ENCODE peak calls at places on chromosomes 12 and 14, in six cellular contexts. One of them, this sample, is unnamed.

GRCh38 chr14:72894623-72895378 is 900 bp upstream of the DPF3 start:
- DNase-seq in A549: no peak
- DNase-seq in cardiac fibroblast: no peak
- DNase-seq in sigmoid colon: no peak
- DNase-seq in GM23338: peak
- DNase-seq in hepatocyte: peak
- DNase-seq in this sample: no peak

GRCh38 chr12:110224379-110225304 is 56.4 kb upstream of the ATP2A2 start:
- DNase-seq in hepatocyte: peak
- DNase-seq in sigmoid colon: peak
- DNase-seq in cardiac fibroblast: peak
- DNase-seq in A549: peak
- DNase-seq in GM23338: peak
- DNase-seq in this sample: peak

GRCh38 chr12:120971299-120972180 is 6.8 kb upstream of the HNF1A start:
- DNase-seq in sigmoid colon: no peak
- DNase-seq in hepatocyte: peak
- DNase-seq in cardiac fibroblast: peak
- DNase-seq in A549: peak
- DNase-seq in GM23338: peak
- DNase-seq in this sample: peak

GRCh38 chr12:63931703-63932102 is 87.2 kb downstream of the SRGAP1 start:
- DNase-seq in GM23338: no peak
- DNase-seq in cardiac fibroblast: no peak
- DNase-seq in sigmoid colon: no peak
- DNase-seq in A549: no peak
- DNase-seq in hepatocyte: no peak
- DNase-seq in this sample: no peak

GRCh38 chr12:109605599-109606228 is 32.1 kb downstream of the MVK start:
- DNase-seq in hepatocyte: no peak
- DNase-seq in sigmoid colon: no peak
- DNase-seq in GM23338: no peak
- DNase-seq in A549: no peak
- DNase-seq in cardiac fibroblast: no peak
- DNase-seq in this sample: no peak

GRCh38 chr14:73810478-73811163 is 41.0 kb upstream of the PTGR2 start:
- DNase-seq in hepatocyte: no peak
- DNase-seq in sigmoid colon: no peak
- DNase-seq in A549: no peak
- DNase-seq in GM23338: no peak
- DNase-seq in cardiac fibroblast: no peak
- DNase-seq in this sample: no peak

GRCh38 chr12:27338473-27338872 is 5.8 kb downstream of the BMAL2 start:
- DNase-seq in A549: no peak
- DNase-seq in hepatocyte: no peak
- DNase-seq in GM23338: no peak
- DNase-seq in cardiac fibroblast: no peak
- DNase-seq in sigmoid colon: no peak
- DNase-seq in this sample: no peak

GRCh38 chr14:31965735-31966598 is 111.1 kb upstream of the ARHGAP5 start:
- DNase-seq in A549: no peak
- DNase-seq in cardiac fibroblast: no peak
- DNase-seq in GM23338: no peak
- DNase-seq in hepatocyte: peak
- DNase-seq in sigmoid colon: no peak
- DNase-seq in this sample: no peak

GRCh38 chr14:99360774-99361595 is 89.0 kb upstream of the BCL11B start:
- DNase-seq in GM23338: no peak
- DNase-seq in sigmoid colon: no peak
- DNase-seq in A549: peak
- DNase-seq in cardiac fibroblast: no peak
- DNase-seq in hepatocyte: no peak
- DNase-seq in this sample: no peak

GRCh38 chr12:72790273-72790672 is 518.1 kb downstream of the TRHDE start:
- DNase-seq in sigmoid colon: no peak
- DNase-seq in GM23338: no peak
- DNase-seq in hepatocyte: no peak
- DNase-seq in cardiac fibroblast: no peak
- DNase-seq in A549: no peak
- DNase-seq in this sample: no peak

GRCh38 chr14:22151091-22151490 is 437.9 kb downstream of the DAD1 start:
- DNase-seq in GM23338: no peak
- DNase-seq in sigmoid colon: no peak
- DNase-seq in hepatocyte: peak
- DNase-seq in cardiac fibroblast: no peak
- DNase-seq in A549: no peak
- DNase-seq in this sample: no peak

GRCh38 chr14:64400829-64401459 is 12.8 kb downstream of the MTHFD1 start:
- DNase-seq in A549: no peak
- DNase-seq in cardiac fibroblast: peak
- DNase-seq in sigmoid colon: no peak
- DNase-seq in GM23338: no peak
- DNase-seq in hepatocyte: no peak
- DNase-seq in this sample: no peak

GRCh38 chr14:105549481-105549880 is 23.1 kb downstream of the TMEM121 start:
- DNase-seq in A549: no peak
- DNase-seq in GM23338: no peak
- DNase-seq in hepatocyte: no peak
- DNase-seq in cardiac fibroblast: no peak
- DNase-seq in sigmoid colon: peak
- DNase-seq in this sample: no peak

GRCh38 chr12:46358791-46359666 is 13.5 kb downstream of the SLC38A2 start:
- DNase-seq in A549: no peak
- DNase-seq in GM23338: peak
- DNase-seq in cardiac fibroblast: peak
- DNase-seq in sigmoid colon: no peak
- DNase-seq in hepatocyte: no peak
- DNase-seq in this sample: no peak

GRCh38 chr12:26833692-26834168 is 736 bp upstream of the ITPR2 start:
- DNase-seq in A549: no peak
- DNase-seq in sigmoid colon: peak
- DNase-seq in GM23338: peak
- DNase-seq in cardiac fibroblast: peak
- DNase-seq in hepatocyte: peak
- DNase-seq in this sample: peak

GRCh38 chr12:12323606-12324005 is 26.4 kb downstream of the MANSC1 start:
- DNase-seq in cardiac fibroblast: no peak
- DNase-seq in A549: no peak
- DNase-seq in GM23338: no peak
- DNase-seq in sigmoid colon: no peak
- DNase-seq in hepatocyte: no peak
- DNase-seq in this sample: no peak

GRCh38 chr12:65998536-65999530 is 131.7 kb downstream of the LLPH start:
- DNase-seq in sigmoid colon: no peak
- DNase-seq in cardiac fibroblast: no peak
- DNase-seq in A549: no peak
- DNase-seq in hepatocyte: no peak
- DNase-seq in GM23338: no peak
- DNase-seq in this sample: no peak

GRCh38 chr12:22415342-22416309 is 81.1 kb upstream of the ST8SIA1 start:
- DNase-seq in hepatocyte: no peak
- DNase-seq in GM23338: no peak
- DNase-seq in sigmoid colon: no peak
- DNase-seq in cardiac fibroblast: peak
- DNase-seq in A549: no peak
- DNase-seq in this sample: no peak

GRCh38 chr14:99986416-99986815 is 78.8 kb upstream of the EVL start:
- DNase-seq in hepatocyte: no peak
- DNase-seq in cardiac fibroblast: no peak
- DNase-seq in sigmoid colon: no peak
- DNase-seq in A549: no peak
- DNase-seq in GM23338: no peak
- DNase-seq in this sample: peak

GRCh38 chr14:52856139-52856538 is 64.7 kb upstream of the GNPNAT1 start:
- DNase-seq in A549: no peak
- DNase-seq in sigmoid colon: no peak
- DNase-seq in hepatocyte: no peak
- DNase-seq in cardiac fibroblast: no peak
- DNase-seq in GM23338: no peak
- DNase-seq in this sample: no peak

GRCh38 chr12:50529345-50529744 is 24.6 kb downstream of the DIP2B start:
- DNase-seq in sigmoid colon: no peak
- DNase-seq in hepatocyte: no peak
- DNase-seq in A549: no peak
- DNase-seq in cardiac fibroblast: no peak
- DNase-seq in GM23338: no peak
- DNase-seq in this sample: no peak

GRCh38 chr12:62332598-62332997 is 72.4 kb downstream of the USP15 start:
- DNase-seq in hepatocyte: no peak
- DNase-seq in cardiac fibroblast: peak
- DNase-seq in GM23338: no peak
- DNase-seq in sigmoid colon: no peak
- DNase-seq in A549: no peak
- DNase-seq in this sample: peak

DNA sequence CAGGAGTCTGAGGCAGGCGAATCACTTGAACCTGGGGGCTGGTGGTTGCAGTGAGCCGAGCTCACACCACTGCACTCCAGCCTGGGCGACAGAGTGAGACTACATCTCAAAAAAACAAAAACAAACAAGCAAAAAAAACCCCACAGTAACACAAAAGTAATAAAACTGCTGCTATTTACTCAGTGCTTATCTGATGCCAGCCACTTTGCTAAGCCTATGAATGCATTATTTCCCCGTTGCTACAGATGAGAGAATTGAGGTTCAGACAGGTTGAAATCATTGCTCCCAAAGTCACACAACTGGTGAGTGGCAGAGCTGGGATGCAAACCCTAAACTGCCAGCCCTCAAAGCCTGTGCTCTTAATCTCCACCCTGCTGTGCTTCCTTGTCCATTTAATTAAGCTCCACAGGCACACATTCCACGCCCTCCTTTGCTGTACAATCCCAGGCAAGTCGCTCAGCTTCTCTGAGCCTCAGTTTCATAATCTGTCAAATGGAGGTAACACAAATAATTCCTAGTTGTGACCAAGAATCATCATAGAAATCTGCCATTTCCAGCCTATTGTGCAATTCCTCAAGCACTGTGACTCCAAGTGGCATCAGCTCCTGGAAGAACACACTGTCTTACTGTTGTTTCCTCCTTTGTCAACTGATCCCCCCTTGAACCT is 5.7 kb upstream of the OAS3 start:
- DNase-seq in sigmoid colon: no peak
- DNase-seq in cardiac fibroblast: no peak
- DNase-seq in GM23338: peak
- DNase-seq in A549: no peak
- DNase-seq in hepatocyte: no peak
- DNase-seq in this sample: no peak
- H3K4me3 ChIP-seq in sigmoid colon: no peak
- H3K4me3 ChIP-seq in cardiac fibroblast: no peak
- H3K4me3 ChIP-seq in GM23338: no peak
- H3K4me3 ChIP-seq in A549: no peak
- H3K4me3 ChIP-seq in hepatocyte: no peak
- H3K4me3 ChIP-seq in this sample: no peak

GRCh38 chr12:78586790-78587189 is 277.8 kb upstream of the SYT1 start:
- DNase-seq in A549: no peak
- DNase-seq in sigmoid colon: no peak
- DNase-seq in GM23338: no peak
- DNase-seq in cardiac fibroblast: no peak
- DNase-seq in hepatocyte: no peak
- DNase-seq in this sample: no peak

GRCh38 chr12:78580296-78580695 is 284.3 kb upstream of the SYT1 start:
- DNase-seq in hepatocyte: no peak
- DNase-seq in cardiac fibroblast: no peak
- DNase-seq in A549: no peak
- DNase-seq in sigmoid colon: no peak
- DNase-seq in GM23338: no peak
- DNase-seq in this sample: no peak

GRCh38 chr12:78585132-78585531 is 279.4 kb upstream of the SYT1 start:
- DNase-seq in sigmoid colon: no peak
- DNase-seq in cardiac fibroblast: no peak
- DNase-seq in A549: no peak
- DNase-seq in hepatocyte: no peak
- DNase-seq in GM23338: no peak
- DNase-seq in this sample: no peak

DNA sequence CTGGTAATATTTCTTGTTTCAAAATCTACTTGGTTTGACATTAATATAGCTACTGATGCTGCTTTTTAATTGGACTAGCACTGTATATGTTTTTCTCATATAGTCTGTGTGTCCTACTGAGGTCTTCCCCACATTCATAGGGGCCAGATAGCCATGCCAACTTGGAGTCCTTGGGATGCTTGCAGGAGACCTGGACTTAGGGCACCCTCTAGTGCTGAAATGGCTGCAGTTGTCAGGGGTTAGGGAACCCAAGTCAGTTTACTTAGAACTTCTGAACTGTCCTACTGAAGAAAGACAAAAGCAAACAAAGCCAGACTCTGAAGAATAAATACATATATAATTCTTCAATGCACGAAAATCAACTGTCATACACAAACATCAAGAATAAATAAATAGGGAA is 279.9 kb upstream of the SYT1 start:
- DNase-seq in sigmoid colon: no peak
- DNase-seq in GM23338: peak
- DNase-seq in hepatocyte: no peak
- DNase-seq in cardiac fibroblast: peak
- DNase-seq in A549: no peak
- DNase-seq in this sample: no peak
- TF ChIP-seq CTCF in sigmoid colon: no peak
- TF ChIP-seq CTCF in GM23338: peak
- TF ChIP-seq CTCF in hepatocyte: peak
- TF ChIP-seq CTCF in cardiac fibroblast: peak
- TF ChIP-seq CTCF in A549: no peak
- TF ChIP-seq CTCF in this sample: no peak

DNA sequence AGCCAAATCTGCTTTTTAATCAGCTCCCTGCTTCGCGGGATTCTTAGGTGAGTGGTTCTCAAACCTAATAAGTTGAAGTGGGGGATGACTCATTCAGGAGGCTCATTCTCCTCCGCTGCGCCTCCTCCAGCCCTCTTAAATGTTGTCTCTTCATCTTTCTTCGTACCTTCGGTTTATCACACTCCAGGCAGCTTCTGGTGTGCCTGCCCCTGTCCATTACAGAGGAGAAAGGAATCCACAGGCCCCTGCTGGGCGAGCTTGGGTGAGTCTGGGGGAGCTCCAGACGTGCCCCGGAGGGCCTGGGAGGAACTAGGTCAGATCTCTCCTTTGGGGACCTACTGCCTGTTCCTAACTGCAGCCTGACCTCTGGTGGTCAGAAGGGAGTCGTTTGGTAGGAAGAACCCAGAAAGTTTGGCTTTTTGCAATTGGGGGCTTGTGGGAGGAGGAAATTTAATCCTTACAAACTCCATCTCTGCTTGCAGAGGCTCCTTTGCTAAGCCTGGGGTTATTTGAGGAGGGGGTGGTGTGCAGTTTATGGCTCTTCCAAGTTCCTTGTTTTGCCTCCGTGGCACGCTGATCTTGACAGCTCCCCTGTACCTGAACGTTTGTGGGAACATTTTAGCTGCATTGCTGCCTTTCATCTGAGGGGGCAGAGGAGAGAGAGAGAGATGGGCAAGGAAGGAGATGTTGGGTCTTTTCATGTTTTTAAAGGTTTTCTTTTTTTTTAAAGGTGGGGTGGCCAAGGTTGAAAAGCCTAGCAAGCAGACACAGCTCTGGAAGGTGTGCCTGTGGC is 84.1 kb upstream of the GNG2 start:
- DNase-seq in GM23338: peak
- DNase-seq in cardiac fibroblast: peak
- DNase-seq in hepatocyte: peak
- DNase-seq in sigmoid colon: peak
- DNase-seq in A549: peak
- DNase-seq in this sample: peak
- H3K4me3 ChIP-seq in GM23338: peak
- H3K4me3 ChIP-seq in cardiac fibroblast: peak
- H3K4me3 ChIP-seq in hepatocyte: no peak
- H3K4me3 ChIP-seq in sigmoid colon: peak
- H3K4me3 ChIP-seq in A549: peak
- H3K4me3 ChIP-seq in this sample: no peak

GRCh38 chr12:116673713-116674112 is 64.2 kb downstream of the SPRING1 start:
- DNase-seq in A549: no peak
- DNase-seq in GM23338: peak
- DNase-seq in sigmoid colon: no peak
- DNase-seq in hepatocyte: no peak
- DNase-seq in cardiac fibroblast: no peak
- DNase-seq in this sample: peak
- TF ChIP-seq CTCF in A549: peak
- TF ChIP-seq CTCF in GM23338: peak
- TF ChIP-seq CTCF in sigmoid colon: no peak
- TF ChIP-seq CTCF in hepatocyte: no peak
- TF ChIP-seq CTCF in cardiac fibroblast: no peak
- TF ChIP-seq CTCF in this sample: no peak

This sample was measured in foreskin fibroblast.